ENCODE peak calls at places on chromosome X, in eight cellular contexts. A is body of pancreas; D is lung; E is heart right ventricle; Z is CD4-positive, alpha-beta memory T cell; J is mammary epithelial cell; P is coronary artery; V is neural progenitor cell. W is an unnamed sample.

GRCh38 chrX:1542994-1543725 is 6.2 kb upstream of the P2RY8 start:
- DNase-seq in A (no peak), D (no peak), E (no peak), Z (no peak), J (no peak), P (no peak), V (no peak), W (no peak)

GRCh38 chrX:7215842-7216241 is 67.9 kb upstream of the PUDP start:
- DNase-seq in A (no peak), D (no peak), E (no peak), Z (no peak), J (no peak), P (no peak), V (no peak), W (no peak)

GRCh38 chrX:20378291-20378920 is 111.7 kb upstream of the RPS6KA3 start:
- DNase-seq in A (no peak), D (peak; percentile 35), E (no peak), Z (peak; percentile 33), J (peak; percentile 64), P (no peak), V (no peak), W (no peak)

GRCh38 chrX:15299945-15300851 is 15.2 kb downstream of the ASB11 start:
- DNase-seq in A (no peak), D (no peak), E (no peak), Z (no peak), J (no peak), P (no peak), V (peak; percentile 8), W (no peak)

GRCh38 chrX:40573763-40574162 is 7.0 kb upstream of the ATP6AP2 start:
- DNase-seq in A (no peak), D (no peak), E (no peak), Z (peak; percentile 51), J (peak; percentile 14), P (no peak), V (no peak), W (no peak)

GRCh38 chrX:30489323-30489722 is 88.2 kb downstream of the TASL start:
- DNase-seq in A (no peak), D (no peak), E (no peak), Z (no peak), J (no peak), P (no peak), V (peak; percentile 6), W (no peak)

GRCh38 chrX:16060252-16060651 is 63.1 kb upstream of the GRPR start:
- DNase-seq in A (no peak), D (no peak), E (no peak), Z (no peak), J (no peak), P (no peak), V (no peak), W (no peak)

GRCh38 chrX:118655561-118656246 is 71.7 kb upstream of the IL13RA1 start:
- DNase-seq in A (no peak), D (no peak), E (no peak), Z (no peak), J (peak; percentile 58), P (no peak), V (no peak), W (no peak)

GRCh38 chrX:96764864-96765263 is 80.2 kb downstream of the DIAPH2 start:
- DNase-seq in A (no peak), D (no peak), E (no peak), Z (no peak), J (no peak), P (no peak), V (no peak), W (no peak)

GRCh38 chrX:84469226-84469625 is 33.0 kb downstream of the HDX start:
- DNase-seq in A (no peak), D (no peak), E (no peak), Z (no peak), J (peak; percentile 32), P (no peak), V (no peak), W (no peak)

GRCh38 chrX:70456256-70456655 is 11.6 kb downstream of the DLG3 start:
- DNase-seq in A (no peak), D (no peak), E (no peak), Z (peak; percentile 65), J (no peak), P (no peak), V (no peak), W (no peak)

GRCh38 chrX:155774387-155774786 is 106.8 kb upstream of the VAMP7 start:
- DNase-seq in A (no peak), D (no peak), E (no peak), Z (no peak), J (no peak), P (no peak), V (no peak), W (no peak)

GRCh38 chrX:124940536-124940935 is 379.1 kb upstream of the TEX13C start:
- DNase-seq in A (no peak), D (no peak), E (no peak), Z (no peak), J (no peak), P (no peak), V (no peak), W (no peak)

GRCh38 chrX:115649461-115650063 is 88.6 kb downstream of the PLS3 start:
- DNase-seq in A (no peak), D (no peak), E (no peak), Z (no peak), J (peak; percentile 20), P (no peak), V (no peak), W (no peak)

GRCh38 chrX:134172588-134173259 is 64.3 kb upstream of the CCDC160 start:
- DNase-seq in A (peak; percentile 17), D (no peak), E (no peak), Z (peak; percentile 39), J (no peak), P (no peak), V (peak; percentile 28), W (peak; percentile 31)

GRCh38 chrX:103791826-103792458 is 15.3 kb downstream of the PLP1 start:
- DNase-seq in A (no peak), D (no peak), E (no peak), Z (no peak), J (no peak), P (no peak), V (no peak), W (no peak)

GRCh38 chrX:103831342-103831802 is 685 bp downstream of the RAB9B start:
- DNase-seq in A (peak; percentile 64), D (no peak), E (peak; percentile 54), Z (no peak), J (no peak), P (no peak), V (peak; percentile 90), W (no peak)

GRCh38 chrX:151084454-151084853 is 91.9 kb upstream of the GPR50 start:
- DNase-seq in A (no peak), D (no peak), E (no peak), Z (no peak), J (no peak), P (no peak), V (no peak), W (no peak)

GRCh38 chrX:21838937-21839333 is 482 bp upstream of the MBTPS2 start:
- DNase-seq in A (no peak), D (no peak), E (no peak), Z (no peak), J (no peak), P (no peak), V (no peak), W (no peak)

GRCh38 chrX:45508459-45508858 is 307.8 kb upstream of the DIPK2B start:
- DNase-seq in A (no peak), D (no peak), E (no peak), Z (no peak), J (no peak), P (no peak), V (no peak), W (no peak)
- H3K27ac ChIP-seq in A (no peak overlapping the region), D (no peak overlapping the region), E (peak overlapping the region; percentile 80), Z (no peak overlapping the region), J (no peak overlapping the region), P (peak overlapping the region; percentile 77), V (no peak overlapping the region), W (no peak overlapping the region)

GRCh38 chrX:74422576-74423288 is 1.4 kb downstream of the SLC16A2 start:
- DNase-seq in A (peak; percentile 40), D (peak; percentile 39), E (peak; percentile 51), Z (no peak), J (peak; percentile 54), P (peak; percentile 79), V (peak; percentile 78), W (peak; percentile 2)
- H3K27ac ChIP-seq in A (peak overlapping the region; percentile 62), D (peak overlapping the region; percentile 61), E (peak overlapping the region; percentile 62), Z (no peak overlapping the region), J (peak overlapping the region; percentile 19), P (peak overlapping the region; percentile 88), V (peak overlapping the region; percentile 76), W (peak overlapping the region; percentile 76)

GRCh38 chrX:13103111-13103913 is 58.9 kb upstream of the FAM9C start:
- DNase-seq in A (no peak), D (no peak), E (no peak), Z (no peak), J (peak; percentile 66), P (no peak), V (no peak), W (no peak)
- H3K27ac ChIP-seq in A (no peak overlapping the region), D (no peak overlapping the region), E (no peak overlapping the region), Z (no peak overlapping the region), J (peak overlapping the region; percentile 49), P (peak overlapping the region; percentile 41), V (no peak overlapping the region), W (no peak overlapping the region)

GRCh38 chrX:140971385-140971784 is 31.0 kb upstream of the SPANXB1 start:
- DNase-seq in A (no peak), D (no peak), E (no peak), Z (no peak), J (no peak), P (no peak), V (no peak), W (no peak)
- H3K27ac ChIP-seq in A (no peak overlapping the region), D (no peak overlapping the region), E (no peak overlapping the region), Z (no peak overlapping the region), J (no peak overlapping the region), P (no peak overlapping the region), V (no peak overlapping the region), W (no peak overlapping the region)

DNA sequence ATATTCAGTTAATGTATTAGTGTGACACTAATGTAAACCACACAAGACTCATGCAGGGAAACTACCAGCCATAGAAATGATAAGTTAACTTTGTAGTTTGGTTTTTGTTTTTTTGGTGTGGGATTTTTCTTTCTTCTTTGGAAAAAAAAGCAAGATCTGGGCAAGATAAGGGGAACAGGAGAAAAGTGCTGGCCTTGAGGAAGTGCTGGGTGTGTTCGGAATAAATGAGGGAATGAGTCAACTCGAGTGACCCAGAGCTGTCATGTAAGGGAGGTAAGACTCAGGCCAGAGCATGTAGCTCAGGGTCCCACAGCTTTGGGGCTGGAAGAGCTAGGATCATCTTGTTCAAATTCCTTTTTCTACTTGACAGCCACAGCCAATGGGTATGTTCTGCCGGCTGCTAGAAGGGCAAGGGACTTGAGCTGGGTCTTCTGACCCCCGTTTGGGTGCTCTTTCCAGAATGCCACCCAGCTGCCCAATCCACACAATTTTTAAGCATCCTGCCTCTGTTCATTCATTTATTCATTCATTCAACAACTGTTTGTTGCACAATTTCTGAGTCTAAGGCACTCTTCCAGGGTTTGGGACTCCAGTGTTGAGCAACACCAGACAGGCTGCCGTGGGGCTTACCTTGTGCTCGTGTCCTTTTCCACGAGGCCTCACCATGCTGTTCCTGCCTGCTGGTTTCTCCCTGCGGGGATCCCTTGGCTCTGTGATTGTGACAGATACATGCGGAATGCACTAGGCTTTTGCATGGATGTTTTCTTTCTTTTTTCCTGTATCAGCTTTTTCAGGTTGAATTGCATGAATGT is 54.5 kb downstream of the CLDN34 start:
- DNase-seq in A (no peak), D (no peak), E (no peak), Z (no peak), J (no peak), P (no peak), V (no peak), W (no peak)
- H3K27ac ChIP-seq in A (no peak overlapping the region), D (peak overlapping the region; percentile 39), E (no peak overlapping the region), Z (no peak overlapping the region), J (no peak overlapping the region), P (no peak overlapping the region), V (no peak overlapping the region), W (no peak overlapping the region)

W was measured in caudate nucleus.